ENCODE peak calls at places on chromosomes 5 and 9, in seven cellular contexts. T, E, K, F, J, U and N are unnamed samples.

GRCh38 chr9:96556701-96557461 is 62.8 kb downstream of the CDC14B start:
- DNase-seq in T (no peak), E (peak), K (no peak), F (no peak), J (no peak), U (no peak), N (no peak)

GRCh38 chr5:14582797-14583137 is 1.2 kb downstream of the OTULINL start:
- DNase-seq in T (no peak), E (no peak), K (no peak), F (no peak), J (no peak), U (no peak), N (no peak)

GRCh38 chr5:132227485-132228240 is at the start of gene P4HA2:
- DNase-seq in T (peak), E (peak), K (no peak), F (peak), J (peak), U (peak), N (no peak)

GRCh38 chr9:94786586-94786985 is 60.1 kb downstream of the AOPEP start:
- DNase-seq in T (no peak), E (no peak), K (no peak), F (no peak), J (no peak), U (no peak), N (no peak)

GRCh38 chr5:20231040-20231439 is 243.0 kb upstream of the CDH18 start:
- DNase-seq in T (no peak), E (no peak), K (no peak), F (no peak), J (no peak), U (no peak), N (no peak)

GRCh38 chr5:71695561-71695960 is 23.5 kb upstream of the CARTPT start:
- DNase-seq in T (no peak), E (no peak), K (no peak), F (peak), J (no peak), U (no peak), N (no peak)

GRCh38 chr5:8363133-8363532 is 494.2 kb downstream of the MTRR start:
- DNase-seq in T (no peak), E (no peak), K (no peak), F (no peak), J (no peak), U (no peak), N (no peak)

GRCh38 chr9:36501727-36502126 is 71.0 kb upstream of the MELK start:
- DNase-seq in T (no peak), E (no peak), K (no peak), F (no peak), J (no peak), U (no peak), N (no peak)

GRCh38 chr5:41519801-41520200 is 9.4 kb upstream of the PLCXD3 start:
- DNase-seq in T (no peak), E (no peak), K (no peak), F (no peak), J (no peak), U (no peak), N (no peak)

GRCh38 chr9:5186416-5187169 is 1.2 kb upstream of the INSL6 start:
- DNase-seq in T (peak), E (peak), K (peak), F (peak), J (peak), U (no peak), N (peak)

GRCh38 chr9:91421987-91422765 is 1.5 kb downstream of the NFIL3 start:
- DNase-seq in T (no peak), E (peak), K (no peak), F (peak), J (no peak), U (no peak), N (no peak)

GRCh38 chr9:127808347-127809001 is 5.8 kb downstream of the FPGS start:
- DNase-seq in T (no peak), E (no peak), K (no peak), F (no peak), J (no peak), U (no peak), N (no peak)

GRCh38 chr9:83015897-83016296 is 47.0 kb downstream of the RASEF start:
- DNase-seq in T (no peak), E (no peak), K (no peak), F (no peak), J (no peak), U (no peak), N (no peak)

GRCh38 chr5:80346055-80346454 is 26.3 kb downstream of the SPZ1 start:
- DNase-seq in T (no peak), E (no peak), K (no peak), F (peak), J (peak), U (no peak), N (no peak)

GRCh38 chr5:170467000-170467707 is 36.7 kb upstream of the KCNIP1 start:
- DNase-seq in T (no peak), E (no peak), K (no peak), F (peak), J (no peak), U (no peak), N (no peak)

GRCh38 chr9:34458967-34459355 is 356 bp downstream of the DNAI1 start:
- DNase-seq in T (no peak), E (no peak), K (no peak), F (no peak), J (no peak), U (no peak), N (no peak)

GRCh38 chr9:87179556-87180340 is 232.4 kb upstream of the GAS1 start:
- DNase-seq in T (no peak), E (no peak), K (no peak), F (no peak), J (no peak), U (no peak), N (no peak)

GRCh38 chr9:92714787-92715487 is 45.0 kb upstream of the IPPK start:
- DNase-seq in T (no peak), E (no peak), K (no peak), F (peak), J (no peak), U (no peak), N (no peak)

GRCh38 chr9:7402704-7403389 is 396.7 kb downstream of the DMAC1 start:
- DNase-seq in T (no peak), E (no peak), K (no peak), F (peak), J (no peak), U (no peak), N (no peak)

GRCh38 chr5:122187426-122187825 is 58.1 kb downstream of the ZNF474 start:
- DNase-seq in T (no peak), E (peak), K (no peak), F (peak), J (no peak), U (no peak), N (no peak)

GRCh38 chr9:111986035-111986556 is 89.5 kb downstream of the UGCG start:
- DNase-seq in T (no peak), E (peak), K (no peak), F (peak), J (no peak), U (no peak), N (no peak)

GRCh38 chr5:124655943-124656459 is 90.4 kb downstream of the ZNF608 start:
- DNase-seq in T (peak), E (no peak), K (no peak), F (peak), J (no peak), U (no peak), N (no peak)

GRCh38 chr9:133142657-133143592 is 20.8 kb downstream of the GBGT1 start:
- DNase-seq in T (no peak), E (no peak), K (peak), F (no peak), J (no peak), U (no peak), N (peak)

GRCh38 chr5:84181093-84181492 is 203.6 kb downstream of the EDIL3 start:
- DNase-seq in T (no peak), E (no peak), K (no peak), F (no peak), J (no peak), U (no peak), N (no peak)

GRCh38 chr9:72557549-72557948 is 36.1 kb downstream of the TMC1 start:
- DNase-seq in T (no peak), E (no peak), K (peak), F (peak), J (no peak), U (no peak), N (peak)

GRCh38 chr5:174317261-174317894 is 271.9 kb downstream of the NSG2 start:
- DNase-seq in T (peak), E (no peak), K (no peak), F (peak), J (no peak), U (no peak), N (no peak)

GRCh38 chr9:16624356-16624755 is 246.1 kb downstream of the BNC2 start:
- DNase-seq in T (no peak), E (no peak), K (no peak), F (no peak), J (no peak), U (no peak), N (no peak)

GRCh38 chr5:77101298-77101697 is 14.2 kb upstream of the ZBED3 start:
- DNase-seq in T (no peak), E (no peak), K (no peak), F (peak), J (no peak), U (no peak), N (no peak)

GRCh38 chr5:135501965-135502364 is 33.8 kb downstream of the NEUROG1 start:
- DNase-seq in T (no peak), E (no peak), K (no peak), F (no peak), J (no peak), U (no peak), N (no peak)

GRCh38 chr9:84283895-84284294 is 56.7 kb downstream of the SLC28A3 start:
- DNase-seq in T (no peak), E (no peak), K (no peak), F (no peak), J (no peak), U (no peak), N (no peak)

GRCh38 chr5:24365406-24365805 is 279.4 kb downstream of the CDH10 start:
- DNase-seq in T (no peak), E (no peak), K (no peak), F (no peak), J (no peak), U (no peak), N (no peak)

GRCh38 chr5:126098330-126099017 is 324.7 kb upstream of the GRAMD2B start:
- DNase-seq in T (no peak), E (no peak), K (no peak), F (no peak), J (no peak), U (no peak), N (no peak)